ENCODE peak calls at places on chromosome 3, in five cellular contexts. L, P, J, Z and R are unnamed samples. For H3K4me1, the result is how much of the 10 kb centered on the place peaks cover.

GRCh38 chr3:10284496-10284895 is 8.3 kb downstream of the GHRL start:
- DNase-seq in L (no peak), P (no peak), J (no peak), Z (no peak), R (peak)

GRCh38 chr3:101195951-101196713 is 124.2 kb downstream of the IMPG2 start:
- DNase-seq in P (no peak), L (peak), Z (peak), J (no peak), R (no peak)

GRCh38 chr3:48267782-48268181 is 26.9 kb downstream of the ZNF589 start:
- DNase-seq in Z (no peak), L (no peak), P (no peak), J (no peak), R (no peak)

GRCh38 chr3:141648055-141648910 is 89.8 kb upstream of the RNF7 start:
- DNase-seq in Z (no peak), L (no peak), P (no peak), J (no peak), R (no peak)

GRCh38 chr3:159451482-159451881 is 537.2 kb upstream of the IL12A start:
- DNase-seq in L (no peak), P (no peak), Z (no peak), J (no peak), R (no peak)

GRCh38 chr3:197336348-197336747 is 37.9 kb upstream of the DLG1 start:
- DNase-seq in L (no peak), J (no peak), P (no peak), Z (no peak), R (no peak)

GRCh38 chr3:186340211-186340610 is 21.8 kb downstream of the DGKG start:
- DNase-seq in L (no peak), Z (no peak), J (no peak), P (no peak), R (no peak)

GRCh38 chr3:27114684-27115083 is 254.5 kb downstream of the NEK10 start:
- DNase-seq in P (no peak), J (no peak), Z (no peak), L (no peak), R (no peak)

GRCh38 chr3:45011756-45012441 is 14.2 kb upstream of the CLEC3B start:
- DNase-seq in L (peak), Z (no peak), J (no peak), P (peak), R (no peak)

GRCh38 chr3:16841906-16842709 is 42.6 kb upstream of the PLCL2 start:
- DNase-seq in P (peak), J (peak), Z (no peak), L (no peak), R (peak)

GRCh38 chr3:126406389-126407296 is 11.9 kb downstream of the CFAP100 start:
- DNase-seq in L (no peak), J (no peak), P (no peak), Z (no peak), R (no peak)

GRCh38 chr3:9080165-9080564 is 116.9 kb upstream of the RAD18 start:
- DNase-seq in L (no peak), P (no peak), J (no peak), Z (no peak), R (no peak)

GRCh38 chr3:133703915-133704314 is 42.2 kb upstream of the TOPBP1 start:
- DNase-seq in P (no peak), L (no peak), Z (no peak), J (no peak), R (no peak)

GRCh38 chr3:56879453-56880224 is 77.9 kb upstream of the ARHGEF3 start:
- DNase-seq in L (peak), P (no peak), Z (no peak), J (no peak), R (no peak)

GRCh38 chr3:56870436-56870835 is 68.7 kb upstream of the ARHGEF3 start:
- DNase-seq in J (no peak), P (no peak), Z (no peak), L (no peak), R (no peak)

GRCh38 chr3:56869157-56869889 is 67.6 kb upstream of the ARHGEF3 start:
- DNase-seq in P (no peak), L (no peak), J (no peak), Z (no peak), R (no peak)

GRCh38 chr3:56878046-56878445 is 76.3 kb upstream of the ARHGEF3 start:
- DNase-seq in P (no peak), L (peak), J (no peak), Z (no peak), R (peak)

DNA sequence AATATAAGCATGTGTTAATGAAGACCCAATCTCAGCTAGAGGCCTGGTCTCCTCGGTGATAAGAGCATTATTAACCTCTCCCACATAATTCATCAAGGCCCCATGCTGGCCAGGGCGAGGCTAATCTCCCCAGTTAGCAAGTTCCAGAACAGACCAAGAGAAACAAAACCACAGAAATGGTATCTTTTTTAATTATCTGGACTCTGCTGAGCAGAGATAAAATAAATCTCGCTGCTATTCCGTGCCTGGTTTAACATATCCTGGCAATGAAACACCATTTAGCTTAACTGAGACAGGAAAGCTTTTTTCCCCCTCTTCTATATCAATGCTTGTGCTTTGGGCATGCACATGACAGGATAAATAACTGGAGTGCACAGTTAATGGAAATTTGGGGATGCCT is 72.5 kb upstream of the ARHGEF3 start:
- DNase-seq in P (no peak), J (no peak), L (no peak), Z (no peak), R (no peak)
- H3K4me1 ChIP-seq in P (under half), J (under half), L (under half), Z (under half), R (under half)

DNA sequence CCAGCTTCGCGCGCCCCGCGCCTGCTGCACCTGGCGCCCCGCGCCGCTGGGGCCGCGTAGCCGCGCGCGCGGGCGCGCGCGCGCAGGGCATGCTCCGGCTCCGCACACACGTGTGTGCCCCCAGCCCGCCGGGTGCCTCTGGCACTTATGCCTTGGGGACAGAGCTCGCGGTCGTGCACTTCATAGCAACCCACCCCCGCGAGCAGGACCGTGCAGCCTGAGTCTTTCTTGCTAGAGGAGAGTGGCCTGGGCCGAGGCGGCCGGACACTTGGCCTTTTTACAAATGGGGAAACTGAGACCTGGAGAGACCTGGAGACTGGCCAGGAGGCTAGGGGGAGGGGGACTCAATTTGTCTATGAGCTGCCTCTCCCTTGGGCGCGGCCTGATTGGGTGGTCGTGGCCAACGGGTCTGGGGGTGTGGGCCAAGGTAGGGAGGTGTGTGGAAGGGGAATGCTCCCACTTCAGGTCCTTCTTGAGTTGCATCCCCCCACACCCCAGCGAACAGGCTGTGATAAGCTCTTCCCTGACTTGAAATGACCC is 562 bp downstream of the NBEAL2 start:
- DNase-seq in L (no peak), Z (no peak), P (peak), J (peak), R (no peak)
- H3K27ac ChIP-seq in L (no peak), Z (peak), P (peak), J (peak), R (peak)

DNA sequence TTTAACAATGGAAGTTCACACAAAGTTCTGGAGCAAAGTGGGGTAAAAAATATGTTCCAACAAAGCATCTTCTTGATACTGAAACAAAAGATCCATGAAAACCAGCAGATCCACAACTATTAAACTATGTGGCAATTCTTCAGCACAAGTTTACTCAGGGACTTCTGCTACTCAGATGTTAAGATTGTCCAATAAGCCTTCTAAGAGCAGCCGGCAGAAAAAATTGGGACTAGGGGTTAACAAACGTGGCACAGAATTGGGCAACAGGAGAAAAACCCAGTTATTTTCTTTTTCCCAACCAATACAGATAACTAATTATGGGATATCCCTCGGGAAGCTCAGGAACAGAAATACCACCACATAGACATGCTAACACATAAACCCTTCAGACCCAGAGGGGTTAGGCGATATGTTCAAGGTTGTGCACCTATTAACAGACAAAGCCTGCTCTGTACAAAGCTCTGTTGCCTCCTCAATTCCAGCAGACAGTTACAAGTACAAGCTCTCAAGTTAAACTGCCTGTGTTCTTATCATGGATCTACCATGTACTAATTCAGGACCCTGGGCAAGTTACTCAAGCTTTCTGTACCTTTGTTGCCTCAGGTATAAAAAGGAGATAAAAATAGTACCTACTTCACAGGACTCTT is 6.8 kb downstream of the SSR3 start:
- DNase-seq in P (no peak), Z (no peak), J (no peak), L (peak), R (no peak)
- H3K4me1 ChIP-seq in P (half or more), Z (under half), J (under half), L (half or more), R (under half)

DNA sequence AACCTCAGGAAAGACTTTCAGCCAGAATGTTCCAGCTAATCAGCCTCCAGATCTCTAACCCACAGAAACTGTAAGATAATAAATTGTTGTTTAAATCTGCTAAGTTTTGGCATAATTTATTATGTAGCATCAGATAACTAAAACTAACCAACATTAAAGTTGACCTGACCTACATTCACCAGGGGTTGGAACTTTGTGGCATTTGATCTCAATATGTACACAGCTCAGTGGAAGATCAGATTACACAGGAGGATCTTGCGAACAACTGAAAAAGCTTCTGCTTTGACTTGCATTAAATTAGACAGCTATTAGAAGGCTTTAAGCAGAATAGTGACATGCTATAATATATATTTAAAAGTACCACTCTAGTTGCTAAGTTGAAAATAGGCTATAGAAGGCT is 91.4 kb upstream of the POU1F1 start:
- DNase-seq in J (no peak), L (no peak), Z (no peak), P (no peak), R (no peak)
- H3K27ac ChIP-seq in J (no peak), L (no peak), Z (no peak), P (no peak), R (no peak)

GRCh38 chr3:69012111-69012835 is 1.2 kb downstream of the EOGT start:
- DNase-seq in J (no peak), L (peak), P (peak), Z (no peak), R (no peak)

GRCh38 chr3:69012836-69013255 is 638 bp downstream of the EOGT start:
- DNase-seq in P (peak), L (peak), Z (peak), J (peak), R (peak)

GRCh38 chr3:69011331-69011730 is 2.2 kb downstream of the EOGT start:
- DNase-seq in L (no peak), P (no peak), J (no peak), Z (no peak), R (no peak)

GRCh38 chr3:69014022-69014580 is 617 bp upstream of the EOGT start:
- DNase-seq in P (no peak), J (no peak), Z (no peak), L (no peak), R (no peak)

GRCh38 chr3:69013256-69014021 is at the start of gene EOGT:
- DNase-seq in Z (peak), J (peak), L (peak), P (peak), R (peak)
- H3K4me1 ChIP-seq in Z (under half), J (under half), L (under half), P (half or more), R (under half)

GRCh38 chr3:189311521-189311920 is 139.8 kb downstream of the TPRG1 start:
- DNase-seq in J (no peak), P (no peak), Z (no peak), L (no peak), R (no peak)

GRCh38 chr3:189307963-189308362 is 136.2 kb downstream of the TPRG1 start:
- DNase-seq in P (no peak), Z (no peak), L (no peak), J (no peak), R (no peak)

GRCh38 chr3:189305412-189305811 is 133.6 kb downstream of the TPRG1 start:
- DNase-seq in L (no peak), Z (no peak), J (no peak), P (no peak), R (no peak)

GRCh38 chr3:189309400-189309975 is 137.7 kb downstream of the TPRG1 start:
- DNase-seq in P (no peak), J (no peak), L (no peak), Z (no peak), R (no peak)

DNA sequence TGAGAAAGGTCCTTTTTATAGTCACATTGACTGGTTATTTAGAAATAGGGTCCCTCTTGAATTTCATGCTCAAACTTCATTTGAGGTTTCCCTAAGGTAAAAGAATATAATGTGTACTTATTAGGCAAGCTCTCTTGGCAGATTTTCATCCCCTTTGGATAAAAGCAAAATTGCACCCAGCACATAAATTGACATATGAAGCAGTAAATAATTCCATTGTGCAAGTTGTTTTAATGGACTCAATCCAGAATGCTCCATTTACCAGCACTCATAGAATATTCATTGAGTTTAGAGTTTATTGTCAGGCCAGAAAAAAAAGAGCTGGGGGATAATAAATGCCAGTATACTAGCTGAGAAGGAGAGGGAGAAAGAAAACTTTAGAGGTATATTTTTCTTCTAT is 136.8 kb downstream of the TPRG1 start:
- DNase-seq in J (no peak), Z (no peak), L (no peak), P (no peak), R (no peak)
- H3K27ac ChIP-seq in J (no peak), Z (no peak), L (no peak), P (no peak), R (no peak)